ENCODE peak calls at places on chromosomes 6 and 20, in six cellular contexts. B is cardiac septum; W is GM12891; C is iPS-NIHi11; A is lung; K is stimulated activated CD8-positive, alpha-beta memory T cell treated with anti-CD3 and anti-CD28 coated beads, Interleukin-2, amount 100 ng/mL, for 48 hours. Y is an unnamed sample.

GRCh38 chr6:170452767-170453545 is 100.2 kb downstream of the PSMB1 start:
- DNase-seq in B (no peak), W (no peak), C (no peak), A (no peak), K (no peak), Y (no peak)

GRCh38 chr20:58883243-58883691 is 30.8 kb downstream of the GNAS start:
- DNase-seq in B (no peak), W (no peak), C (no peak), A (no peak), K (no peak), Y (no peak)

GRCh38 chr6:161922631-161923119 is 648.8 kb upstream of the AGPAT4 start:
- DNase-seq in B (no peak), W (no peak), C (peak), A (peak), K (no peak), Y (peak)

GRCh38 chr20:56786503-56786902 is 157.4 kb downstream of the TFAP2C start:
- DNase-seq in B (no peak), W (no peak), C (no peak), A (no peak), K (no peak), Y (no peak)

GRCh38 chr6:56725257-56725656 is 82.6 kb upstream of the DST start:
- DNase-seq in B (no peak), W (no peak), C (no peak), A (no peak), K (no peak), Y (no peak)

GRCh38 chr20:23147964-23148720 is 62.0 kb upstream of the CD93 start:
- DNase-seq in B (peak), W (no peak), C (no peak), A (peak), K (peak), Y (peak)

GRCh38 chr6:155100087-155100486 is 105.0 kb downstream of the TIAM2 start:
- DNase-seq in B (peak), W (no peak), C (no peak), A (no peak), K (no peak), Y (no peak)

GRCh38 chr20:45970646-45971424 is 1.2 kb downstream of the ZNF335 start:
- DNase-seq in B (no peak), W (no peak), C (peak), A (no peak), K (no peak), Y (no peak)

GRCh38 chr6:3138341-3138740 is 19.0 kb downstream of the TUBB2A start:
- DNase-seq in B (no peak), W (no peak), C (no peak), A (no peak), K (no peak), Y (no peak)

GRCh38 chr6:158086054-158086705 is 81.9 kb downstream of the SERAC1 start:
- DNase-seq in B (no peak), W (no peak), C (no peak), A (no peak), K (no peak), Y (no peak)

GRCh38 chr6:79544939-79545450 is 7.8 kb upstream of the LCA5 start:
- DNase-seq in B (peak), W (peak), C (peak), A (peak), K (no peak), Y (peak)

GRCh38 chr6:110556317-110557115 is 80.1 kb upstream of the SLC22A16 start:
- DNase-seq in B (no peak), W (no peak), C (no peak), A (no peak), K (no peak), Y (no peak)

GRCh38 chr6:33018904-33019303 is 9.5 kb upstream of the HLA-DOA start:
- DNase-seq in B (peak), W (peak), C (no peak), A (peak), K (no peak), Y (peak)

GRCh38 chr20:9114709-9115108 is 45.8 kb downstream of the PLCB4 start:
- DNase-seq in B (no peak), W (no peak), C (no peak), A (no peak), K (no peak), Y (no peak)

GRCh38 chr20:560680-561079 is 17.1 kb upstream of the CSNK2A1 start:
- DNase-seq in B (no peak), W (no peak), C (no peak), A (no peak), K (no peak), Y (no peak)

GRCh38 chr20:38108438-38109024 is 56.5 kb downstream of the TGM2 start:
- DNase-seq in B (no peak), W (no peak), C (no peak), A (no peak), K (no peak), Y (no peak)

GRCh38 chr20:37643400-37643799 is 50.4 kb upstream of the CTNNBL1 start:
- DNase-seq in B (no peak), W (no peak), C (no peak), A (no peak), K (no peak), Y (no peak)

GRCh38 chr20:760751-761417 is 7.4 kb downstream of the SLC52A3 start:
- DNase-seq in B (no peak), W (peak), C (peak), A (no peak), K (peak), Y (no peak)